ENCODE peak calls at places on chromosome 20, in nine cellular contexts. One of them, this sample, is unnamed.
A peak's percentile ranks its signal among the peaks of the same experiment; 100 is the strongest.

GRCh38 chr20:330233-331149 is 5.1 kb downstream of the SOX12 start:
- DNase-seq in CD8-positive, alpha-beta memory T cell: peak; percentile 35
- DNase-seq in effector memory CD4-positive, alpha-beta T cell: peak; percentile 44
- DNase-seq in H9: peak; percentile 72
- DNase-seq in heart right ventricle: peak; percentile 59
- DNase-seq in psoas muscle: peak; percentile 56
- DNase-seq in A549: peak; percentile 79
- DNase-seq in aorta: peak; percentile 60
- DNase-seq in foreskin keratinocyte: peak; percentile 55
- DNase-seq in this sample: no peak

GRCh38 chr20:21208999-21209398 is 83.1 kb downstream of the KIZ start:
- DNase-seq in CD8-positive, alpha-beta memory T cell: no peak
- DNase-seq in effector memory CD4-positive, alpha-beta T cell: no peak
- DNase-seq in H9: no peak
- DNase-seq in heart right ventricle: no peak
- DNase-seq in psoas muscle: no peak
- DNase-seq in A549: no peak
- DNase-seq in aorta: no peak
- DNase-seq in foreskin keratinocyte: no peak
- DNase-seq in this sample: no peak

GRCh38 chr20:51525241-51526104 is 17.0 kb downstream of the NFATC2 start:
- DNase-seq in CD8-positive, alpha-beta memory T cell: peak; percentile 55
- DNase-seq in effector memory CD4-positive, alpha-beta T cell: peak; percentile 54
- DNase-seq in H9: no peak
- DNase-seq in heart right ventricle: peak; percentile 40
- DNase-seq in psoas muscle: no peak
- DNase-seq in A549: no peak
- DNase-seq in aorta: peak; percentile 81
- DNase-seq in foreskin keratinocyte: no peak
- DNase-seq in this sample: no peak

GRCh38 chr20:9409981-9410380 is 104.4 kb upstream of the LAMP5 start:
- DNase-seq in CD8-positive, alpha-beta memory T cell: no peak
- DNase-seq in effector memory CD4-positive, alpha-beta T cell: no peak
- DNase-seq in H9: no peak
- DNase-seq in heart right ventricle: no peak
- DNase-seq in psoas muscle: no peak
- DNase-seq in A549: no peak
- DNase-seq in aorta: no peak
- DNase-seq in foreskin keratinocyte: peak; percentile 44
- DNase-seq in this sample: no peak

GRCh38 chr20:36624068-36624813 is 18.7 kb downstream of the RAB5IF start:
- DNase-seq in CD8-positive, alpha-beta memory T cell: no peak
- DNase-seq in effector memory CD4-positive, alpha-beta T cell: no peak
- DNase-seq in H9: peak; percentile 63
- DNase-seq in heart right ventricle: no peak
- DNase-seq in psoas muscle: no peak
- DNase-seq in A549: no peak
- DNase-seq in aorta: no peak
- DNase-seq in foreskin keratinocyte: no peak
- DNase-seq in this sample: no peak

GRCh38 chr20:62395311-62396242 is 8.7 kb downstream of the RPS21 start:
- DNase-seq in CD8-positive, alpha-beta memory T cell: no peak
- DNase-seq in effector memory CD4-positive, alpha-beta T cell: no peak
- DNase-seq in H9: no peak
- DNase-seq in heart right ventricle: no peak
- DNase-seq in psoas muscle: no peak
- DNase-seq in A549: no peak
- DNase-seq in aorta: no peak
- DNase-seq in foreskin keratinocyte: no peak
- DNase-seq in this sample: no peak

GRCh38 chr20:46200582-46201570 is 82.8 kb downstream of the CD40 start:
- DNase-seq in CD8-positive, alpha-beta memory T cell: no peak
- DNase-seq in effector memory CD4-positive, alpha-beta T cell: no peak
- DNase-seq in H9: no peak
- DNase-seq in heart right ventricle: no peak
- DNase-seq in psoas muscle: no peak
- DNase-seq in A549: no peak
- DNase-seq in aorta: no peak
- DNase-seq in foreskin keratinocyte: no peak
- DNase-seq in this sample: no peak

GRCh38 chr20:63441777-63442493 is 30.5 kb downstream of the KCNQ2 start:
- DNase-seq in CD8-positive, alpha-beta memory T cell: peak; percentile 20
- DNase-seq in effector memory CD4-positive, alpha-beta T cell: peak; percentile 17
- DNase-seq in H9: peak; percentile 74
- DNase-seq in heart right ventricle: peak; percentile 51
- DNase-seq in psoas muscle: peak; percentile 71
- DNase-seq in A549: peak; percentile 55
- DNase-seq in aorta: no peak
- DNase-seq in foreskin keratinocyte: peak; percentile 11
- DNase-seq in this sample: no peak

GRCh38 chr20:50120935-50121693 is 8.2 kb upstream of the UBE2V1 start:
- DNase-seq in CD8-positive, alpha-beta memory T cell: peak; percentile 41
- DNase-seq in effector memory CD4-positive, alpha-beta T cell: peak; percentile 36
- DNase-seq in H9: peak; percentile 80
- DNase-seq in heart right ventricle: no peak
- DNase-seq in psoas muscle: peak; percentile 85
- DNase-seq in A549: peak; percentile 82
- DNase-seq in aorta: peak; percentile 72
- DNase-seq in foreskin keratinocyte: peak; percentile 51
- DNase-seq in this sample: no peak

GRCh38 chr20:31862506-31862905 is 7.8 kb downstream of the DUSP15 start:
- DNase-seq in CD8-positive, alpha-beta memory T cell: no peak
- DNase-seq in effector memory CD4-positive, alpha-beta T cell: no peak
- DNase-seq in H9: peak; percentile 25
- DNase-seq in heart right ventricle: no peak
- DNase-seq in psoas muscle: no peak
- DNase-seq in A549: no peak
- DNase-seq in aorta: no peak
- DNase-seq in foreskin keratinocyte: no peak
- DNase-seq in this sample: peak; percentile 43

GRCh38 chr20:1383621-1384404 is 9.0 kb downstream of the FKBP1A start:
- DNase-seq in CD8-positive, alpha-beta memory T cell: no peak
- DNase-seq in effector memory CD4-positive, alpha-beta T cell: no peak
- DNase-seq in H9: no peak
- DNase-seq in heart right ventricle: no peak
- DNase-seq in psoas muscle: no peak
- DNase-seq in A549: no peak
- DNase-seq in aorta: no peak
- DNase-seq in foreskin keratinocyte: no peak
- DNase-seq in this sample: no peak

GRCh38 chr20:8082999-8083398 is 49.1 kb upstream of the PLCB1 start:
- DNase-seq in CD8-positive, alpha-beta memory T cell: no peak
- DNase-seq in effector memory CD4-positive, alpha-beta T cell: no peak
- DNase-seq in H9: no peak
- DNase-seq in heart right ventricle: peak; percentile 9
- DNase-seq in psoas muscle: no peak
- DNase-seq in A549: no peak
- DNase-seq in aorta: no peak
- DNase-seq in foreskin keratinocyte: peak; percentile 4
- DNase-seq in this sample: no peak

GRCh38 chr20:48826064-48826463 is 1.7 kb downstream of the PREX1 start:
- DNase-seq in CD8-positive, alpha-beta memory T cell: no peak
- DNase-seq in effector memory CD4-positive, alpha-beta T cell: no peak
- DNase-seq in H9: peak; percentile 69
- DNase-seq in heart right ventricle: no peak
- DNase-seq in psoas muscle: no peak
- DNase-seq in A549: no peak
- DNase-seq in aorta: no peak
- DNase-seq in foreskin keratinocyte: no peak
- DNase-seq in this sample: no peak

GRCh38 chr20:24738981-24739633 is 210.0 kb upstream of the CST7 start:
- DNase-seq in CD8-positive, alpha-beta memory T cell: no peak
- DNase-seq in effector memory CD4-positive, alpha-beta T cell: no peak
- DNase-seq in H9: no peak
- DNase-seq in heart right ventricle: no peak
- DNase-seq in psoas muscle: no peak
- DNase-seq in A549: no peak
- DNase-seq in aorta: no peak
- DNase-seq in foreskin keratinocyte: no peak
- DNase-seq in this sample: no peak

GRCh38 chr20:14948416-14948815 is 611.0 kb upstream of the FLRT3 start:
- DNase-seq in CD8-positive, alpha-beta memory T cell: no peak
- DNase-seq in effector memory CD4-positive, alpha-beta T cell: no peak
- DNase-seq in H9: no peak
- DNase-seq in heart right ventricle: no peak
- DNase-seq in psoas muscle: no peak
- DNase-seq in A549: peak; percentile 37
- DNase-seq in aorta: no peak
- DNase-seq in foreskin keratinocyte: no peak
- DNase-seq in this sample: no peak

GRCh38 chr20:4830212-4830607 is 108.5 kb downstream of the PRND start:
- DNase-seq in CD8-positive, alpha-beta memory T cell: no peak
- DNase-seq in effector memory CD4-positive, alpha-beta T cell: no peak
- DNase-seq in H9: no peak
- DNase-seq in heart right ventricle: no peak
- DNase-seq in psoas muscle: no peak
- DNase-seq in A549: no peak
- DNase-seq in aorta: peak; percentile 17
- DNase-seq in foreskin keratinocyte: no peak
- DNase-seq in this sample: no peak

GRCh38 chr20:4830696-4831095 is 109.0 kb downstream of the PRND start:
- DNase-seq in CD8-positive, alpha-beta memory T cell: no peak
- DNase-seq in effector memory CD4-positive, alpha-beta T cell: no peak
- DNase-seq in H9: no peak
- DNase-seq in heart right ventricle: no peak
- DNase-seq in psoas muscle: no peak
- DNase-seq in A549: no peak
- DNase-seq in aorta: no peak
- DNase-seq in foreskin keratinocyte: no peak
- DNase-seq in this sample: no peak

GRCh38 chr20:4829494-4830211 is 107.9 kb downstream of the PRND start:
- DNase-seq in CD8-positive, alpha-beta memory T cell: no peak
- DNase-seq in effector memory CD4-positive, alpha-beta T cell: no peak
- DNase-seq in H9: no peak
- DNase-seq in heart right ventricle: no peak
- DNase-seq in psoas muscle: no peak
- DNase-seq in A549: no peak
- DNase-seq in aorta: peak; percentile 56
- DNase-seq in foreskin keratinocyte: no peak
- DNase-seq in this sample: no peak

GRCh38 chr20:4832469-4832868 is 110.8 kb downstream of the PRND start:
- DNase-seq in CD8-positive, alpha-beta memory T cell: no peak
- DNase-seq in effector memory CD4-positive, alpha-beta T cell: no peak
- DNase-seq in H9: no peak
- DNase-seq in heart right ventricle: no peak
- DNase-seq in psoas muscle: no peak
- DNase-seq in A549: no peak
- DNase-seq in aorta: no peak
- DNase-seq in foreskin keratinocyte: no peak
- DNase-seq in this sample: no peak

DNA sequence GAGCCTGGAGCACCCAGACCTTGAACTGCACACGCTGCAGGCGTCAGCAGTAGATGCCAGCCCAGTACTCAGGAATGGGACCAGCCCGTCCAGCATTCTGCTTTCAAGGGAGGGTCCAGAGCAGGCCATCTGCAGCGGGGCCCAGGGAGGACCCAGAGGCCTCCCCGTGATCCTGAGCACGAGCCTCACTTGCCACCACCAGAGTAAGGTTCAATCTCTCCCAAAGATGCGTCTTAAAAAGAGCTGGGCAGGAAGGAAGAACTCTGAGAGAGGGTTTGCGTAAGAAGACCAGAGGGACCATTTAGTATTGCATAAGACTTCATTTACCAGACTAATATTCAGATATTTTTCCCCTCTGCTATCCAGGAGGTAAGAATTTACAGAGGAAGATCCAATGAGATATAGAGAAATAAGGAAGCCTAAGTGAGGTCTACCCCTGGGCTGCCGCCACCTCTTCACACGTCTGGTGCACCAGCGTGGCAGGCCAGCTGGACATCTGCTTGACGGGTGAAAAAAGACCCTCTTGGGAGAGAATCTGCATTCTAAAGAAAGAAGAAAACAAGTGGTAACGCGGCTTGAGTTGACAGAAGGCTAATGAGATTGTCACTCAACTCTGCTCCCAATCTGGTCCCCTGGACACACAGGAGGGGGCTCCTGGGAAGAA is 107.3 kb downstream of the PRND start:
- DNase-seq in CD8-positive, alpha-beta memory T cell: no peak
- DNase-seq in effector memory CD4-positive, alpha-beta T cell: no peak
- DNase-seq in H9: no peak
- DNase-seq in heart right ventricle: no peak
- DNase-seq in psoas muscle: no peak
- DNase-seq in A549: no peak
- DNase-seq in aorta: peak; percentile 51
- DNase-seq in foreskin keratinocyte: no peak
- DNase-seq in this sample: no peak
- H3K27ac ChIP-seq in CD8-positive, alpha-beta memory T cell: no peak overlapping the region
- H3K27ac ChIP-seq in effector memory CD4-positive, alpha-beta T cell: no peak overlapping the region
- H3K27ac ChIP-seq in H9: no peak overlapping the region
- H3K27ac ChIP-seq in heart right ventricle: peak overlapping the region; percentile 76
- H3K27ac ChIP-seq in psoas muscle: peak overlapping the region; percentile 38
- H3K27ac ChIP-seq in A549: no peak overlapping the region
- H3K27ac ChIP-seq in aorta: no peak overlapping the region
- H3K27ac ChIP-seq in foreskin keratinocyte: no peak overlapping the region
- H3K27ac ChIP-seq in this sample: peak overlapping the region; percentile 9

DNA sequence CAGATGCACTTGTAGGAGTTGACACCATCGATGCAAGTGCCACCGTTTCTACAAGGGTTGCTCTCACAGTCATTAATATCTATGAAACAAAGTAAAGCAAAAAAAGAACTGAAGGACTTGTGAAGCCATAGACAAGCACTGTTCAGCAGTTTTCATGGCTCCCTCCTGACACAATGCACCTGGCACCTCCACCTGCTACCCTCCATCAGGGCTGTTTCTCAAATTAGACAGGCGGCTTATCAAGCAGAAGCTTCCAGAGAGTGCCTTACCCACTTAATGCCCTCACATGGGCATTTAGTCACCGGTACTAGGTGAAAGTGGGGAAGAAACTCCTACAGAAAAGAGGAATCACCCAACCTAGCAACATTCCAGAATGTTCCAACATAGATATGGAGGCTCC is 27.8 kb downstream of the JAG1 start:
- DNase-seq in CD8-positive, alpha-beta memory T cell: no peak
- DNase-seq in effector memory CD4-positive, alpha-beta T cell: no peak
- DNase-seq in H9: no peak
- DNase-seq in heart right ventricle: no peak
- DNase-seq in psoas muscle: no peak
- DNase-seq in A549: no peak
- DNase-seq in aorta: no peak
- DNase-seq in foreskin keratinocyte: no peak
- DNase-seq in this sample: no peak
- H3K27ac ChIP-seq in CD8-positive, alpha-beta memory T cell: no peak overlapping the region
- H3K27ac ChIP-seq in effector memory CD4-positive, alpha-beta T cell: no peak overlapping the region
- H3K27ac ChIP-seq in H9: no peak overlapping the region
- H3K27ac ChIP-seq in heart right ventricle: no peak overlapping the region
- H3K27ac ChIP-seq in psoas muscle: no peak overlapping the region
- H3K27ac ChIP-seq in A549: no peak overlapping the region
- H3K27ac ChIP-seq in aorta: peak overlapping the region; percentile 74
- H3K27ac ChIP-seq in foreskin keratinocyte: no peak overlapping the region
- H3K27ac ChIP-seq in this sample: peak overlapping the region; percentile 95

GRCh38 chr20:10539818-10540553 is 104.9 kb downstream of the SLX4IP start:
- DNase-seq in CD8-positive, alpha-beta memory T cell: no peak
- DNase-seq in effector memory CD4-positive, alpha-beta T cell: no peak
- DNase-seq in H9: no peak
- DNase-seq in heart right ventricle: no peak
- DNase-seq in psoas muscle: no peak
- DNase-seq in A549: peak; percentile 23
- DNase-seq in aorta: no peak
- DNase-seq in foreskin keratinocyte: no peak
- DNase-seq in this sample: no peak
- H3K27ac ChIP-seq in CD8-positive, alpha-beta memory T cell: no peak overlapping the region
- H3K27ac ChIP-seq in effector memory CD4-positive, alpha-beta T cell: no peak overlapping the region
- H3K27ac ChIP-seq in H9: no peak overlapping the region
- H3K27ac ChIP-seq in heart right ventricle: no peak overlapping the region
- H3K27ac ChIP-seq in psoas muscle: no peak overlapping the region
- H3K27ac ChIP-seq in A549: peak overlapping the region; percentile 92
- H3K27ac ChIP-seq in aorta: no peak overlapping the region
- H3K27ac ChIP-seq in foreskin keratinocyte: peak overlapping the region; percentile 86
- H3K27ac ChIP-seq in this sample: peak overlapping the region; percentile 32

GRCh38 chr20:43831496-43832065 is 83.1 kb upstream of the TOX2 start:
- DNase-seq in CD8-positive, alpha-beta memory T cell: no peak
- DNase-seq in effector memory CD4-positive, alpha-beta T cell: no peak
- DNase-seq in H9: no peak
- DNase-seq in heart right ventricle: no peak
- DNase-seq in psoas muscle: no peak
- DNase-seq in A549: no peak
- DNase-seq in aorta: no peak
- DNase-seq in foreskin keratinocyte: no peak
- DNase-seq in this sample: no peak
- H3K27ac ChIP-seq in CD8-positive, alpha-beta memory T cell: no peak overlapping the region
- H3K27ac ChIP-seq in effector memory CD4-positive, alpha-beta T cell: no peak overlapping the region
- H3K27ac ChIP-seq in H9: no peak overlapping the region
- H3K27ac ChIP-seq in heart right ventricle: no peak overlapping the region
- H3K27ac ChIP-seq in psoas muscle: no peak overlapping the region
- H3K27ac ChIP-seq in A549: no peak overlapping the region
- H3K27ac ChIP-seq in aorta: no peak overlapping the region
- H3K27ac ChIP-seq in foreskin keratinocyte: no peak overlapping the region
- H3K27ac ChIP-seq in this sample: no peak overlapping the region

This sample was measured in coronary artery.